ENCODE peak calls at places on chromosomes 5 and 9, in six cellular contexts. M is lower lobe of right lung, B is heart left ventricle, I is GM23248, H is tibial artery, U is tibial nerve. Q is an unnamed sample.

GRCh38 chr5:98500811-98501210 is 272.7 kb upstream of the RGMB start:
- DNase-seq in M (no peak), B (no peak), I (no peak), H (no peak), U (no peak), Q (no peak)

GRCh38 chr9:37706290-37706689 is 47.3 kb upstream of the TRMT10B start:
- DNase-seq in M (no peak), B (no peak), I (peak; percentile 53), H (no peak), U (no peak), Q (no peak)

GRCh38 chr5:9888517-9888916 is 258.4 kb upstream of the TAS2R1 start:
- DNase-seq in M (no peak), B (no peak), I (peak; percentile 91), H (no peak), U (no peak), Q (peak; percentile 92)

GRCh38 chr9:98784855-98785254 is 11.5 kb downstream of the ANKS6 start:
- DNase-seq in M (no peak), B (no peak), I (no peak), H (no peak), U (no peak), Q (no peak)

GRCh38 chr5:90000351-90000750 is 409.2 kb downstream of the CETN3 start:
- DNase-seq in M (no peak), B (no peak), I (no peak), H (no peak), U (no peak), Q (no peak)

GRCh38 chr5:17890501-17890900 is 256.2 kb downstream of the TAF11L14 start:
- DNase-seq in M (no peak), B (no peak), I (no peak), H (no peak), U (no peak), Q (no peak)

GRCh38 chr9:111348821-111349271 is 18.8 kb upstream of the OR2K2 start:
- DNase-seq in M (no peak), B (no peak), I (no peak), H (no peak), U (no peak), Q (no peak)

GRCh38 chr5:31556461-31556860 is 24.4 kb downstream of the C5orf22 start:
- DNase-seq in M (no peak), B (no peak), I (peak; percentile 55), H (no peak), U (no peak), Q (no peak)

GRCh38 chr5:27969157-27969556 is 930.8 kb upstream of the CDH9 start:
- DNase-seq in M (no peak), B (no peak), I (no peak), H (no peak), U (no peak), Q (no peak)

GRCh38 chr5:107601076-107601475 is 69.7 kb downstream of the EFNA5 start:
- DNase-seq in M (no peak), B (peak; percentile 30), I (no peak), H (no peak), U (no peak), Q (no peak)

GRCh38 chr5:126139773-126140172 is 283.4 kb upstream of the GRAMD2B start:
- DNase-seq in M (no peak), B (no peak), I (peak; percentile 79), H (no peak), U (no peak), Q (peak; percentile 2)

GRCh38 chr5:174386846-174387245 is 337.5 kb upstream of the MSX2 start:
- DNase-seq in M (no peak), B (no peak), I (no peak), H (no peak), U (no peak), Q (no peak)

GRCh38 chr5:120655828-120656435 is 191.8 kb downstream of the PRR16 start:
- DNase-seq in M (no peak), B (no peak), I (peak; percentile 29), H (no peak), U (peak; percentile 38), Q (no peak)

DNA sequence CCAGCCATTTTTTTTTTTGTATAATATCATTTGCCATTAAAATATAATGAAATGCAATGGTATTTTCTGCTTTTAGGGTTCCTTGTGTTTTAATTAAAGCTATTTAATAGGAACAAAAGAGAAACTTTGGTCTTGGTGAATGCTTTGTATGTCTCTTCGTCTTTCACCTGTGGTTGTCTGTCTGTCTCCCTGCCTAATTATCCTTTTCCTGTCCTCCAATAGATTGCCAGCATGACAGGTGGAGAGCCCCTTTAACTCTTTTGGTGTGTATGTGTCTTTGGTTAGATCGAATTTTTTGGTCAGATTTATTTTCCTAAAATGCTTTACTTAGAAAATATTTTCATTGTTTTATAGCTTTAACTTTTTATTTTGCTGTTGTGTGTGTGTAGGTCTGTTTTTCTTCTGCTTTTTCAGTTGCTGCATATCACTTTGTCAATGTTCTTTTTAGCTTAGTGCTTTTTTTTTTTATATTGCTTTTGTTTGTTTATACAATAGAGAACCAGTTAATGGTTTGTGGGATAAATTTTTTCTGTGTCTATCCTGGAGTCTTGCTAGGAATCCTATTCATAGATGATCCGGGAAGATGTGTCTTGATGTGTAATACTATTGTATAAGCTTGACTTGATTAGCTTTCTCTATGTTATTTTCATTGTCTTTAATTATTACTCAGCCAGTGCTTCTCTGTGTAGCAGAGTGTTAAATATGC is 8.6 kb downstream of the CHMP5 start:
- DNase-seq in M (no peak), B (no peak), I (no peak), H (no peak), U (no peak), Q (no peak)
- H3K36me3 ChIP-seq in M (peaks cover 100% of the 10 kb centered on the region), B (peaks cover 100% of the 10 kb centered on the region), I (peaks cover 85% of the 10 kb centered on the region), H (peaks cover 99% of the 10 kb centered on the region), U (peaks cover 41% of the 10 kb centered on the region), Q (peaks cover 36% of the 10 kb centered on the region)

GRCh38 chr5:173101245-173101644 is 43.1 kb upstream of the BNIP1 start:
- DNase-seq in M (no peak), B (no peak), I (no peak), H (no peak), U (no peak), Q (no peak)
- H3K27me3 ChIP-seq in M (no peaks in the 10 kb centered on the region), B (no peaks in the 10 kb centered on the region), I (no peaks in the 10 kb centered on the region), H (no peaks in the 10 kb centered on the region), U (no peaks in the 10 kb centered on the region), Q (no peaks in the 10 kb centered on the region)

GRCh38 chr5:95080026-95080425 is 204.9 kb downstream of the MCTP1 start:
- DNase-seq in M (no peak), B (no peak), I (no peak), H (no peak), U (no peak), Q (no peak)

GRCh38 chr5:95081500-95082355 is 203.2 kb downstream of the MCTP1 start:
- DNase-seq in M (peak; percentile 73), B (peak; percentile 47), I (peak; percentile 76), H (peak; percentile 49), U (peak; percentile 49), Q (peak; percentile 67)

GRCh38 chr5:95080456-95080855 is 204.4 kb downstream of the MCTP1 start:
- DNase-seq in M (no peak), B (no peak), I (no peak), H (no peak), U (no peak), Q (no peak)

GRCh38 chr5:95076395-95077165 is 208.3 kb downstream of the MCTP1 start:
- DNase-seq in M (no peak), B (no peak), I (no peak), H (no peak), U (no peak), Q (no peak)

GRCh38 chr5:95078868-95079267 is 206.0 kb downstream of the MCTP1 start:
- DNase-seq in M (no peak), B (no peak), I (no peak), H (no peak), U (no peak), Q (no peak)
- H3K36me3 ChIP-seq in M (no peaks in the 10 kb centered on the region), B (no peaks in the 10 kb centered on the region), I (no peaks in the 10 kb centered on the region), H (no peaks in the 10 kb centered on the region), U (no peaks in the 10 kb centered on the region), Q (no peaks in the 10 kb centered on the region)

GRCh38 chr9:89648247-89649000 is 43.6 kb downstream of the GADD45G start:
- DNase-seq in M (no peak), B (no peak), I (no peak), H (no peak), U (no peak), Q (no peak)

GRCh38 chr9:89646189-89646588 is 41.4 kb downstream of the GADD45G start:
- DNase-seq in M (no peak), B (no peak), I (no peak), H (no peak), U (no peak), Q (no peak)

GRCh38 chr9:89647366-89648128 is 42.7 kb downstream of the GADD45G start:
- DNase-seq in M (no peak), B (no peak), I (no peak), H (no peak), U (no peak), Q (no peak)

GRCh38 chr9:89654025-89654662 is 49.3 kb downstream of the GADD45G start:
- DNase-seq in M (no peak), B (no peak), I (no peak), H (no peak), U (no peak), Q (no peak)

GRCh38 chr9:89649045-89649691 is 44.4 kb downstream of the GADD45G start:
- DNase-seq in M (no peak), B (no peak), I (no peak), H (no peak), U (no peak), Q (no peak)
- H3K27me3 ChIP-seq in M (no peaks in the 10 kb centered on the region), B (no peaks in the 10 kb centered on the region), I (peaks cover 10% of the 10 kb centered on the region), H (no peaks in the 10 kb centered on the region), U (no peaks in the 10 kb centered on the region), Q (no peaks in the 10 kb centered on the region)

GRCh38 chr9:135103001-135103446 is 15.6 kb downstream of the OLFM1 start:
- DNase-seq in M (no peak), B (no peak), I (no peak), H (no peak), U (no peak), Q (peak; percentile 92)
- H3K36me3 ChIP-seq in M (no peaks in the 10 kb centered on the region), B (no peaks in the 10 kb centered on the region), I (no peaks in the 10 kb centered on the region), H (no peaks in the 10 kb centered on the region), U (no peaks in the 10 kb centered on the region), Q (peaks cover 13% of the 10 kb centered on the region)

DNA sequence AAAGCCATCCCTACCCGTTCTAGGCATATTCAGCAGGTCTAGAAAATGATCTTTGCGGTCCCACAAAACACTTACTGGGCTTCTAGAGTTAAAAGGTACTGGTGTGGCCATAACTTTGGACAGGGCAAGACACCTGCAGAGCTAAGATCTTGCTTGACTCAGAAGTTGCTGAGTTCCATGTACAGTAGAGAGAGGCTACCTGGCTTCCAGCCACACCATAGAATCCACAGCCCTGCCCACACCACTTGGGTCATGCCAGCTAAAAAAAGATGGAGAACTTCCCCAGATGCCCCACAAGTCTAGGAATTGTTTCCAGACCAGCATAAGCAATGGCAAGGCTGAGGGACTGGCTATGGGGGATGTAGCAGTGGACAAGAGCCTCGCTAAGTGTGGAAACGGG is 52.1 kb downstream of the ABCA1 start:
- DNase-seq in M (no peak), B (no peak), I (no peak), H (no peak), U (no peak), Q (no peak)
- H3K27me3 ChIP-seq in M (no peaks in the 10 kb centered on the region), B (no peaks in the 10 kb centered on the region), I (no peaks in the 10 kb centered on the region), H (no peaks in the 10 kb centered on the region), U (no peaks in the 10 kb centered on the region), Q (no peaks in the 10 kb centered on the region)

GRCh38 chr5:67149933-67150523 is 46.6 kb downstream of the CD180 start:
- DNase-seq in M (no peak), B (no peak), I (peak; percentile 55), H (no peak), U (no peak), Q (no peak)
- H3K36me3 ChIP-seq in M (peaks cover 82% of the 10 kb centered on the region), B (peaks cover 100% of the 10 kb centered on the region), I (peaks cover 11% of the 10 kb centered on the region), H (peaks cover 71% of the 10 kb centered on the region), U (no peaks in the 10 kb centered on the region), Q (no peaks in the 10 kb centered on the region)